ENCODE peak calls at places on chromosome 14, in nine cellular contexts. T is neural crest cell, N is progenitor cell of endocrine pancreas, L is lung, Y is BE2C, H is cardiac muscle cell, R is psoas muscle, C is esophagus squamous epithelium, K is HFFc6. X is an unnamed sample.

GRCh38 chr14:61812347-61813100 is 50.3 kb downstream of the SNAPC1 start:
- DNase-seq in N (peak), C (no peak), L (no peak), H (peak), R (peak), K (no peak), T (peak), Y (peak), X (peak)

GRCh38 chr14:99137001-99137700 is 134.8 kb downstream of the BCL11B start:
- DNase-seq in L (peak), K (no peak), H (no peak), Y (no peak), R (no peak), C (no peak), N (no peak), T (no peak), X (no peak)

GRCh38 chr14:74792249-74793039 is 29.3 kb downstream of the YLPM1 start:
- DNase-seq in N (no peak), K (no peak), R (no peak), C (no peak), H (no peak), T (no peak), L (no peak), Y (no peak), X (no peak)

GRCh38 chr14:73777420-73777819 is 63.2 kb upstream of the PNMA1 start:
- DNase-seq in L (no peak), N (no peak), R (no peak), C (no peak), Y (no peak), T (no peak), K (no peak), H (no peak), X (no peak)

GRCh38 chr14:93700928-93701327 is 87.4 kb downstream of the PRIMA1 start:
- DNase-seq in Y (no peak), T (no peak), N (no peak), K (no peak), L (no peak), C (no peak), H (no peak), R (no peak), X (no peak)

GRCh38 chr14:30194769-30195168 is 267.1 kb upstream of the PRKD1 start:
- DNase-seq in L (no peak), R (no peak), T (no peak), Y (no peak), K (peak), C (no peak), N (no peak), H (no peak), X (no peak)

GRCh38 chr14:68216957-68217356 is 397.4 kb downstream of the RAD51B start:
- DNase-seq in K (no peak), C (no peak), H (no peak), N (no peak), L (no peak), T (no peak), Y (no peak), R (no peak), X (no peak)

GRCh38 chr14:104115691-104116543 is 22.5 kb upstream of the KIF26A start:
- DNase-seq in L (peak), C (no peak), T (no peak), N (no peak), H (no peak), K (no peak), Y (no peak), R (peak), X (peak)

GRCh38 chr14:23183479-23183878 is at the start of gene SLC7A8:
- DNase-seq in Y (no peak), H (peak), T (peak), N (peak), K (no peak), C (no peak), L (peak), R (peak), X (peak)

GRCh38 chr14:71358209-71358931 is 451.1 kb downstream of the PCNX1 start:
- DNase-seq in K (no peak), R (no peak), H (no peak), C (no peak), N (no peak), L (no peak), Y (no peak), T (no peak), X (no peak)

GRCh38 chr14:56150018-56150417 is 31.8 kb downstream of the PELI2 start:
- DNase-seq in L (no peak), C (no peak), T (no peak), N (no peak), K (no peak), H (no peak), Y (no peak), R (no peak), X (no peak)

GRCh38 chr14:105041841-105042765 is 21.2 kb upstream of the CDCA4 start:
- DNase-seq in N (no peak), T (no peak), L (no peak), C (no peak), Y (no peak), H (no peak), R (no peak), K (no peak), X (no peak)

GRCh38 chr14:61102549-61103466 is 121.8 kb downstream of the SLC38A6 start:
- DNase-seq in L (no peak), R (no peak), K (no peak), C (no peak), Y (no peak), N (no peak), H (peak), T (no peak), X (no peak)

GRCh38 chr14:32514236-32514635 is 185.1 kb downstream of the AKAP6 start:
- DNase-seq in K (peak), N (no peak), T (no peak), H (no peak), Y (no peak), C (no peak), R (no peak), L (no peak), X (no peak)

GRCh38 chr14:32510815-32511214 is 181.7 kb downstream of the AKAP6 start:
- DNase-seq in H (no peak), N (no peak), C (no peak), Y (no peak), R (no peak), K (no peak), L (no peak), T (no peak), X (no peak)

GRCh38 chr14:32512348-32512747 is 183.2 kb downstream of the AKAP6 start:
- DNase-seq in L (no peak), N (no peak), T (no peak), C (no peak), H (no peak), K (no peak), R (no peak), Y (no peak), X (no peak)

GRCh38 chr14:32512813-32513212 is 183.7 kb downstream of the AKAP6 start:
- DNase-seq in N (no peak), R (no peak), T (no peak), K (no peak), Y (no peak), H (no peak), L (no peak), C (no peak), X (no peak)

DNA sequence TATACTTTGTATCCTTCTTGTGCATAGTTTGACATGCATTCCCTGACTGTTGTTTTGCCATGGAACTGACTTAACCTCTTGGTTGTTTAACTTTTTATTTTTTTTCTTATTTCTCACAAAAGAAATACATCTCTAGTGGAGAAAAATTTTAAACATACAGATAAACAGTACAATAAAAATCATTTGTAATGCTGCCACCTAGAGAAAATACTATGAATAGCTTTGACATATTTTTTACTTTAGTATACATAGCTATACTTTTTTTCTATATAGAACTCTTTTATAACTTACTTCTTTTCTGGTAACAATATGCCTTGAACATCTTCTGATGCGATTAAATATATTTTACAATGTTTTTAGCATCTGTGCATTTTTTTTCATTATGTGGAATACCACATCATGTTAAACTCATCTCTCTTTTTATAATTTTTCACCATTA is 184.5 kb downstream of the AKAP6 start:
- DNase-seq in R (no peak), H (no peak), C (no peak), T (no peak), Y (no peak), K (peak), N (no peak), L (no peak), X (no peak)
- TF ChIP-seq CTCF in R (peak), H (peak), C (no peak), T (peak), Y (peak), K (peak), N (peak), L (no peak), X (peak)

GRCh38 chr14:91059576-91060471 is 617 bp downstream of the RPS6KA5 start:
- DNase-seq in C (no peak), R (peak), N (peak), K (peak), H (peak), L (peak), Y (peak), T (peak), X (peak)
- TF ChIP-seq CTCF in C (no peak), R (peak), N (no peak), K (peak), H (peak), L (no peak), Y (peak), T (peak), X (no peak)

GRCh38 chr14:55026793-55027560 is at the start of the genes SOCS4 and WDHD1:
- DNase-seq in Y (peak), L (peak), K (peak), R (peak), H (peak), T (peak), C (peak), N (peak), X (peak)
- TF ChIP-seq CTCF in Y (no peak), L (peak), K (peak), R (no peak), H (no peak), T (no peak), C (no peak), N (peak), X (no peak)

DNA sequence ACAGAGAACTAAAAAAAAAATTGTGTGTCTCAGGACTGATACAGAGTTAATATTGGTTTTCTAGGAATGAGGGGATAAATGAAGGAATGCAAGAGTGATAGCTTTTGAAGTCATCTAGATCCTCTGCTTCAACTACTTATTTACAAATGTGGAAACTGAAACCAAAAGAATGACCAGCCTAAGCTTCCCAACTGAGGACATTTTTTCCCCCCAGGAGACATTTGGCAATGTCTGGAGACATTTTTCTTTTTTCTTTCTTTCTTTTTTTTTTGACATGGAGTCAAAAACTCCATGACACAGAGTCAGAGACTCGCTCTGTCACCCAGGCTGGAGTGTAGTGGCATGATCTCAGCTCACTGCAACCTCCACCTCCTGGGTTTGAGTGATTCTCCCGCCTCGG is 15.3 kb downstream of the DLK1 start:
- DNase-seq in N (no peak), C (no peak), H (no peak), R (no peak), K (no peak), T (no peak), Y (no peak), L (no peak), X (no peak)
- TF ChIP-seq CTCF in N (no peak), C (no peak), H (no peak), R (no peak), K (no peak), T (no peak), Y (no peak), L (no peak), X (no peak)

GRCh38 chr14:77035267-77035666 is 6.8 kb upstream of the IRF2BPL start:
- DNase-seq in H (no peak), L (no peak), C (no peak), K (no peak), T (no peak), Y (no peak), R (no peak), N (no peak), X (no peak)

GRCh38 chr14:77032483-77032853 is 4.0 kb upstream of the IRF2BPL start:
- DNase-seq in N (no peak), R (no peak), K (no peak), L (no peak), C (no peak), Y (no peak), T (no peak), H (no peak), X (no peak)

GRCh38 chr14:77033622-77034521 is 5.4 kb upstream of the IRF2BPL start:
- DNase-seq in K (peak), Y (peak), H (peak), T (peak), C (no peak), L (peak), R (peak), N (peak), X (peak)

GRCh38 chr14:77031680-77032482 is 3.4 kb upstream of the IRF2BPL start:
- DNase-seq in N (no peak), R (peak), L (no peak), Y (no peak), K (peak), H (no peak), T (no peak), C (no peak), X (no peak)

DNA sequence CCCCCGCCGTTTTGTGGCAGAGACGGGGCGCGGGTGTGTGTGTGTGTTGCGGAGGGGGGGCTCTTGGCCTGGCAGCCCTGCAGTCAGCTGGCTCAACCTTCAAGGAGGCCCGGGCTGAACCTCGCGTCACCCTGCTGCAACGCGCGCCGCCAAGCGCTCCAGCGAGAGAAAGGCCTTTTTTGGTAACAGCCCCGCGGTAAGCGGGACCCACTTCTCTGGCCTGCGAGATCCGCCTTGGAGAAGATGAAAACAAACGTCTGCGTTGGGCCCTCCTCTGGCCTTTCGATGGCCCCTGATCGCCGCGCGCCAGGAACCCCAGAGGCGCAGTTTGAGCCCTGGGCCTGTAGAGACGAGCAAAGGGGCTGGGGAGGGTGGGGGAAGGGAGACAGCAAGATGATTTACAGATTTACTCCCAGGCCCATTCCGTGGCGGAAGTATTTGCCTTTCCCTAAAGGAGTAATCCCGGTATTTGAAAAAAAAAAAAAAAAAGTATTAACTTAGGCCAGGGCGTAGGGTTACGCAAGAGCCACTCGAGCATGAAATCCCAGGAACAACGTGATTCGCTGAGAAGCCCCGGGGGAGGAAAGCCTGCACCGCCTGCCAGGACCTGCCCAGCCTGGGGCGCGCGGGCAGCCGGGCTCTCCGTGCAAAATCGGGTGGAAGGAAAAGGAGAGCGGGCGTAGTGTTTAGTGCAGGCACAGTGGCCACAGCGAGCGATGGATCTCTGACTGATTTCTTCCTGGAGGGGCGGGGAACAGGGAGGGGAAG is 4.5 kb upstream of the IRF2BPL start:
- DNase-seq in K (peak), C (peak), R (peak), T (peak), Y (peak), H (peak), N (peak), L (peak), X (peak)
- TF ChIP-seq CTCF in K (peak), C (no peak), R (peak), T (no peak), Y (peak), H (peak), N (no peak), L (no peak), X (no peak)

DNA sequence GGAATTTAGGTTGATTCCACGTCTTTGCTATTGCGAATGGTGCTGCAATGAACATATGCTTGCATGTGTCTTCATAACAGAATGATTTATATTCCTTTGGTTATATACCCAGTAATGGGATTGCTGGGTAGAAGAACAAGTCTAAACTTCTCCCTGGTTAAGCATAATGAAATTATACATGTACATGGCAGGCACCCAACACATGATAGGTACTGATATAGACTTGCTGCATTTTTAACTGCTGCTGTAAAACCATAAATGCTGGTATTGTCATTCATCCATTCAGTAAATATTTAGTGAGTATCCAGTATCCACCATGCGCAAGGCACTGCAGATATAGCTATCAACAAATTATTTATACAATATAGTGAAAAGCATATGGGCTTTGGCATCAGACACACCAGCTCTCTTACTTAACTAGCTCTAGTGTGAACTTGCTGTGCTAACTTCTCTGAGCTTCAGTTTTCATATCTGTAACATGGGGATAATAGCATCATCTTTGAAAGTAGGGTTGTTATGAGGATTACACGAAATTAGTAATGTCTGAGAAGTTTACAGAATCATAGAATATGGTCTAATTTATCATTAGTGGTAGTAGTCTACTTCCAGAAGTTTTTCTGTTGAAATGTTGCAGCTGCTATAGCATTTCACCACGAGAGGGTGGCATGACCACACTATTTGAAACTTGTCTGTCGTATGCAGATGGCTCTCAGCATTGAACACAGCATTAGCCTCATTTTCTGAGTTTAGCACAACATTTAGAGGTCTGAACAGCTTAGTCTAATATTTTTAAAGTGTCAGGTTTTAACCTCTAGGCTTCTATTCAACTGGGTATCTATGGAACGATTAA is 32.0 kb upstream of the SEL1L start:
- DNase-seq in L (no peak), T (peak), N (no peak), Y (peak), H (peak), C (no peak), K (peak), R (no peak), X (peak)
- TF ChIP-seq CTCF in L (no peak), T (peak), N (peak), Y (peak), H (peak), C (no peak), K (peak), R (peak), X (peak)

GRCh38 chr14:32382704-32383103 is 53.6 kb downstream of the AKAP6 start:
- DNase-seq in C (no peak), N (no peak), R (no peak), H (peak), Y (peak), T (no peak), K (no peak), L (no peak), X (peak)
- TF ChIP-seq CTCF in C (no peak), N (peak), R (no peak), H (peak), Y (peak), T (peak), K (peak), L (no peak), X (no peak)

GRCh38 chr14:26138764-26139445 is 458.9 kb downstream of the NOVA1 start:
- DNase-seq in K (no peak), N (no peak), C (no peak), L (no peak), H (no peak), R (no peak), Y (no peak), T (no peak), X (no peak)

GRCh38 chr14:26132061-26132460 is 465.8 kb downstream of the NOVA1 start:
- DNase-seq in T (no peak), C (no peak), H (no peak), K (no peak), L (no peak), R (no peak), Y (no peak), N (no peak), X (no peak)

GRCh38 chr14:26137161-26137560 is 460.7 kb downstream of the NOVA1 start:
- DNase-seq in Y (no peak), R (no peak), H (no peak), C (no peak), L (no peak), N (no peak), K (no peak), T (no peak), X (no peak)
- TF ChIP-seq CTCF in Y (peak), R (no peak), H (no peak), C (no peak), L (no peak), N (no peak), K (peak), T (peak), X (peak)

X was measured in glutamatergic neuron.